ENCODE peak calls at places on chromosome 20, in eight cellular contexts. C is fibroblast of mammary gland, N is AG04450, W is GM06990, E is cardiac muscle cell, H is A549, B is sigmoid colon, R is left ventricle myocardium inferior. M is an unnamed sample.

GRCh38 chr20:24027229-24027628 is 38.6 kb upstream of the GGTLC1 start:
- DNase-seq in C (no peak), N (no peak), W (peak; percentile 5), E (peak; percentile 76), H (no peak), B (peak; percentile 74), R (peak; percentile 54), M (no peak)

GRCh38 chr20:45300961-45301360 is 5.7 kb upstream of the RBPJL start:
- DNase-seq in C (peak; percentile 26), N (no peak), W (no peak), E (peak; percentile 37), H (peak; percentile 71), B (no peak), R (no peak), M (peak; percentile 85)

GRCh38 chr20:64176548-64177419 is 12.5 kb downstream of the MYT1 start:
- DNase-seq in C (no peak), N (no peak), W (no peak), E (no peak), H (no peak), B (no peak), R (peak; percentile 27), M (no peak)

GRCh38 chr20:48538058-48538825 is 289.6 kb downstream of the PREX1 start:
- DNase-seq in C (peak; percentile 2), N (no peak), W (no peak), E (peak; percentile 96), H (peak; percentile 51), B (no peak), R (no peak), M (peak; percentile 94)

GRCh38 chr20:32160341-32160740 is 47.2 kb downstream of the PLAGL2 start:
- DNase-seq in C (no peak), N (no peak), W (no peak), E (no peak), H (no peak), B (peak; percentile 26), R (no peak), M (no peak)

GRCh38 chr20:37393196-37393862 is 47.4 kb downstream of the SRC start:
- DNase-seq in C (no peak), N (no peak), W (no peak), E (no peak), H (no peak), B (no peak), R (no peak), M (no peak)

GRCh38 chr20:44247131-44247571 is at the start of gene GDAP1L1:
- DNase-seq in C (no peak), N (no peak), W (no peak), E (no peak), H (no peak), B (no peak), R (no peak), M (no peak)

GRCh38 chr20:22341508-22341907 is 242.9 kb downstream of the FOXA2 start:
- DNase-seq in C (peak; percentile 34), N (no peak), W (no peak), E (peak; percentile 2), H (no peak), B (no peak), R (no peak), M (no peak)

GRCh38 chr20:9068232-9068781 is 580 bp upstream of the PLCB4 start:
- DNase-seq in C (no peak), N (no peak), W (no peak), E (peak; percentile 19), H (peak; percentile 75), B (peak; percentile 70), R (peak; percentile 59), M (peak; percentile 57)

GRCh38 chr20:62019881-62020492 is 45.7 kb downstream of the TAF4 start:
- DNase-seq in C (no peak), N (no peak), W (no peak), E (no peak), H (no peak), B (no peak), R (peak; percentile 73), M (no peak)

GRCh38 chr20:46920114-46920513 is 25.5 kb downstream of the EYA2 start:
- DNase-seq in C (no peak), N (no peak), W (no peak), E (no peak), H (no peak), B (no peak), R (no peak), M (no peak)

GRCh38 chr20:917416-917815 is 1.3 kb upstream of the ANGPT4 start:
- DNase-seq in C (no peak), N (no peak), W (no peak), E (no peak), H (no peak), B (no peak), R (no peak), M (no peak)

GRCh38 chr20:25685276-25686080 is 11.2 kb downstream of the ZNF337 start:
- DNase-seq in C (no peak), N (no peak), W (no peak), E (no peak), H (no peak), B (no peak), R (no peak), M (no peak)

GRCh38 chr20:1327827-1328679 is 886 bp downstream of the SDCBP2 start:
- DNase-seq in C (no peak), N (no peak), W (no peak), E (no peak), H (no peak), B (peak; percentile 49), R (no peak), M (peak; percentile 46)

GRCh38 chr20:51447097-51447764 is 95.3 kb downstream of the NFATC2 start:
- DNase-seq in C (peak; percentile 99), N (peak; percentile 91), W (no peak), E (peak; percentile 96), H (peak; percentile 60), B (peak; percentile 92), R (peak; percentile 30), M (no peak)

GRCh38 chr20:47576516-47577033 is 74.9 kb downstream of the NCOA3 start:
- DNase-seq in C (peak; percentile 85), N (peak; percentile 65), W (peak; percentile 29), E (peak; percentile 90), H (peak; percentile 81), B (peak; percentile 78), R (peak; percentile 42), M (peak; percentile 93)

GRCh38 chr20:45034436-45034835 is 66.5 kb downstream of the KCNS1 start:
- DNase-seq in C (no peak), N (no peak), W (no peak), E (no peak), H (no peak), B (no peak), R (no peak), M (no peak)

GRCh38 chr20:20230741-20231140 is 137.2 kb upstream of the INSM1 start:
- DNase-seq in C (no peak), N (no peak), W (no peak), E (no peak), H (no peak), B (no peak), R (no peak), M (no peak)

GRCh38 chr20:20231528-20232298 is 136.2 kb upstream of the INSM1 start:
- DNase-seq in C (no peak), N (no peak), W (no peak), E (no peak), H (no peak), B (no peak), R (no peak), M (no peak)

GRCh38 chr20:20228351-20228750 is 139.6 kb upstream of the INSM1 start:
- DNase-seq in C (no peak), N (no peak), W (no peak), E (no peak), H (no peak), B (no peak), R (no peak), M (no peak)

GRCh38 chr20:20227013-20227571 is 140.8 kb upstream of the INSM1 start:
- DNase-seq in C (peak; percentile 8), N (no peak), W (no peak), E (no peak), H (no peak), B (no peak), R (no peak), M (no peak)

GRCh38 chr20:20229595-20229994 is 138.3 kb upstream of the INSM1 start:
- DNase-seq in C (peak; percentile 38), N (no peak), W (no peak), E (no peak), H (no peak), B (no peak), R (no peak), M (no peak)
- TF ChIP-seq CTCF in C (no peak), N (no peak), W (no peak), E (no peak), H (no peak), B (no peak), R (no peak), M (no peak)

GRCh38 chr20:21027569-21027968 is 78.6 kb downstream of the LINC00237 start:
- DNase-seq in C (no peak), N (no peak), W (no peak), E (no peak), H (peak; percentile 53), B (no peak), R (no peak), M (peak; percentile 54)
- TF ChIP-seq CTCF in C (no peak), N (peak; percentile 2), W (peak; percentile 17), E (no peak), H (no peak), B (no peak), R (no peak), M (peak; percentile 33)

DNA sequence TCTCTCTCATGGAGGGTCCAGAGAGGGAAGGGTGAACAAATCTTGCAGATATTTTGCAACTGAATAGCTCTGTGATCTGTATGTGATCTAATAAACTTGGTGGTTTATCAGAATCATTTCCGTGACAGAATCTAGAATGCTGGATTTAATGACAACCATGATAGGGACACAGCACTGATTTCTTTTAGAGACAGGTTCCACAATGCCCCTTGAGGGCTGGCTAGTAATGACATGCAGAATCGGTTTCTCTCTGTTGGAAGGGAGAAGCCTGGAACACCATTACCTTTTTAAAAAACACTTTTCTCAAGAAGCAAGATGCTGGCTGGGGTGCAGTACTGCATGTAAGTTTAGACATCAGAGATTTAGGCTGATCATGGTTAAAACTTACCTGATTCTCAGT is 313.4 kb downstream of the CDH26 start:
- DNase-seq in C (no peak), N (no peak), W (no peak), E (no peak), H (peak; percentile 15), B (no peak), R (no peak), M (peak; percentile 30)
- TF ChIP-seq CTCF in C (peak; percentile 42), N (peak; percentile 49), W (no peak), E (no peak), H (no peak), B (no peak), R (peak; percentile 42), M (peak; percentile 53)

GRCh38 chr20:59895908-59896307 is 37.5 kb downstream of the SYCP2 start:
- DNase-seq in C (no peak), N (no peak), W (no peak), E (no peak), H (no peak), B (no peak), R (no peak), M (no peak)

GRCh38 chr20:59888050-59888449 is 45.4 kb downstream of the SYCP2 start:
- DNase-seq in C (no peak), N (no peak), W (no peak), E (no peak), H (no peak), B (no peak), R (no peak), M (no peak)

DNA sequence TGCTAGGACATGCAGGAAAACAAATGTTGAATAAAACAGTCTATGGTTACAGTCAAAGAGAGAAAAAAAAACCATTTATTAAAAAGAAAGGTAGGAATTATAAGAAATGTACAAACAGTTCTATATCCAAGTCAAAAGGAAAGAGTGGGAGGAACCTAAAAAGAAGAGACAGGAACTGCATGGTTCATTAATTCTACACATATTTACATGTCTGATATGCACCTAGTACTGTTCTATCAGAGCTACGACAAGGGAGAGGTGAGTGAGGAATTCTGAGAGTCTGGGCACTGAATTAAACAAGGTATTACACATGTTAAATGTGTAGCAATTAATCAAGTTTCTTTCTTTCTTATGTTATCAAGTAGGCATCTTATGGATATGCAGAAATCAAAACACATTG is 41.9 kb downstream of the SYCP2 start:
- DNase-seq in C (no peak), N (no peak), W (no peak), E (no peak), H (no peak), B (no peak), R (no peak), M (no peak)
- TF ChIP-seq CTCF in C (no peak), N (no peak), W (no peak), E (no peak), H (no peak), B (no peak), R (no peak), M (no peak)

M was measured in Caco-2.